ENCODE peak calls at places on chromosomes 12 and 14, in five cellular contexts. One of them, this sample, is unnamed.
A peak's percentile ranks its signal among the peaks of the same experiment; 100 is the strongest.

GRCh38 chr12:44372259-44372658 is 503.9 kb downstream of the NELL2 start:
- DNase-seq in left colon: no peak
- DNase-seq in head of caudate nucleus: no peak
- DNase-seq in right atrium auricular region: no peak
- DNase-seq in H4: peak; percentile 8
- DNase-seq in this sample: no peak

GRCh38 chr14:104132981-104133380 is 5.4 kb upstream of the KIF26A start:
- DNase-seq in right atrium auricular region: no peak
- DNase-seq in left colon: peak; percentile 15
- DNase-seq in head of caudate nucleus: no peak
- DNase-seq in H4: no peak
- DNase-seq in this sample: no peak

GRCh38 chr12:29133680-29134079 is 15.4 kb upstream of the FAR2 start:
- DNase-seq in head of caudate nucleus: no peak
- DNase-seq in left colon: no peak
- DNase-seq in H4: no peak
- DNase-seq in right atrium auricular region: no peak
- DNase-seq in this sample: no peak

GRCh38 chr14:92924247-92924646 is 1.3 kb downstream of the CHGA start:
- DNase-seq in head of caudate nucleus: no peak
- DNase-seq in left colon: no peak
- DNase-seq in right atrium auricular region: no peak
- DNase-seq in H4: no peak
- DNase-seq in this sample: no peak

GRCh38 chr12:24845615-24846014 is 103.3 kb downstream of the BCAT1 start:
- DNase-seq in head of caudate nucleus: no peak
- DNase-seq in right atrium auricular region: no peak
- DNase-seq in left colon: no peak
- DNase-seq in H4: no peak
- DNase-seq in this sample: no peak

GRCh38 chr14:23481362-23481970 is 12.0 kb downstream of the NGDN start:
- DNase-seq in left colon: no peak
- DNase-seq in right atrium auricular region: no peak
- DNase-seq in H4: no peak
- DNase-seq in head of caudate nucleus: no peak
- DNase-seq in this sample: no peak

GRCh38 chr14:69259531-69260245 is at the start of gene GALNT16:
- DNase-seq in right atrium auricular region: no peak
- DNase-seq in H4: no peak
- DNase-seq in head of caudate nucleus: peak; percentile 43
- DNase-seq in left colon: no peak
- DNase-seq in this sample: no peak

GRCh38 chr12:99154264-99154982 is 493.1 kb upstream of the GARIN6 start:
- DNase-seq in head of caudate nucleus: peak; percentile 71
- DNase-seq in H4: no peak
- DNase-seq in right atrium auricular region: no peak
- DNase-seq in left colon: no peak
- DNase-seq in this sample: no peak

GRCh38 chr14:92033912-92034687 is 5.8 kb downstream of the TRIP11 start:
- DNase-seq in right atrium auricular region: no peak
- DNase-seq in head of caudate nucleus: no peak
- DNase-seq in left colon: no peak
- DNase-seq in H4: no peak
- DNase-seq in this sample: no peak

GRCh38 chr12:71958056-71958455 is 19.4 kb downstream of the TPH2 start:
- DNase-seq in left colon: no peak
- DNase-seq in head of caudate nucleus: no peak
- DNase-seq in H4: no peak
- DNase-seq in right atrium auricular region: no peak
- DNase-seq in this sample: no peak

GRCh38 chr14:51711505-51711904 is 59.8 kb downstream of the FRMD6 start:
- DNase-seq in head of caudate nucleus: no peak
- DNase-seq in left colon: no peak
- DNase-seq in right atrium auricular region: no peak
- DNase-seq in H4: no peak
- DNase-seq in this sample: no peak

GRCh38 chr12:68067762-68068376 is 78.6 kb downstream of the IFNG-AS1 start:
- DNase-seq in H4: no peak
- DNase-seq in head of caudate nucleus: no peak
- DNase-seq in left colon: no peak
- DNase-seq in right atrium auricular region: no peak
- DNase-seq in this sample: no peak

GRCh38 chr14:68168460-68169109 is 349.0 kb downstream of the RAD51B start:
- DNase-seq in head of caudate nucleus: no peak
- DNase-seq in left colon: no peak
- DNase-seq in right atrium auricular region: no peak
- DNase-seq in H4: no peak
- DNase-seq in this sample: no peak

GRCh38 chr12:43336962-43337555 is 214.9 kb downstream of the ADAMTS20 start:
- DNase-seq in H4: peak; percentile 47
- DNase-seq in head of caudate nucleus: no peak
- DNase-seq in right atrium auricular region: no peak
- DNase-seq in left colon: no peak
- DNase-seq in this sample: no peak

GRCh38 chr12:26971963-26972362 is 33.7 kb downstream of the FGFR1OP2 start:
- DNase-seq in left colon: no peak
- DNase-seq in right atrium auricular region: no peak
- DNase-seq in H4: no peak
- DNase-seq in head of caudate nucleus: no peak
- DNase-seq in this sample: no peak

GRCh38 chr12:19846561-19846960 is 407.3 kb downstream of the AEBP2 start:
- DNase-seq in right atrium auricular region: no peak
- DNase-seq in head of caudate nucleus: no peak
- DNase-seq in left colon: no peak
- DNase-seq in H4: peak; percentile 31
- DNase-seq in this sample: no peak

GRCh38 chr12:505221-505620 is 45.5 kb downstream of the B4GALNT3 start:
- DNase-seq in left colon: no peak
- DNase-seq in head of caudate nucleus: no peak
- DNase-seq in right atrium auricular region: no peak
- DNase-seq in H4: no peak
- DNase-seq in this sample: no peak